ENCODE peak calls at places on chromosomes 13 and 19, in eight cellular contexts. B is H9, V is lower lobe of right lung, J is HL-60, O is RWPE2, Y is gastrocnemius medialis, P is AG04450, K is GM12865. M is an unnamed sample.
A peak's percentile ranks its signal among the peaks of the same experiment; 100 is the strongest.

GRCh38 chr13:60282708-60283107 is 114.3 kb upstream of the TDRD3 start:
- DNase-seq in B (no peak), V (no peak), J (no peak), O (no peak), Y (no peak), P (no peak), K (no peak), M (no peak)

GRCh38 chr19:40512473-40513344 is 45.9 kb downstream of the SPTBN4 start:
- DNase-seq in B (peak; percentile 67), V (no peak), J (no peak), O (no peak), Y (no peak), P (no peak), K (no peak), M (no peak)

GRCh38 chr19:11324079-11324661 is 15.3 kb downstream of the RAB3D start:
- DNase-seq in B (no peak), V (peak; percentile 89), J (peak; percentile 100), O (peak; percentile 87), Y (peak; percentile 53), P (peak; percentile 65), K (peak; percentile 90), M (no peak)

GRCh38 chr13:111215081-111216047 is 100.3 kb downstream of the ARHGEF7 start:
- DNase-seq in B (no peak), V (no peak), J (no peak), O (no peak), Y (peak; percentile 41), P (no peak), K (no peak), M (no peak)

GRCh38 chr19:43639507-43640423 is at the start of gene CADM4:
- DNase-seq in B (peak; percentile 46), V (peak; percentile 72), J (no peak), O (no peak), Y (no peak), P (no peak), K (no peak), M (peak; percentile 49)

GRCh38 chr19:29324717-29325116 is 111.8 kb upstream of the UQCRFS1 start:
- DNase-seq in B (no peak), V (no peak), J (no peak), O (no peak), Y (no peak), P (no peak), K (no peak), M (no peak)

GRCh38 chr13:109400625-109401257 is 385.6 kb downstream of the IRS2 start:
- DNase-seq in B (no peak), V (no peak), J (no peak), O (no peak), Y (no peak), P (no peak), K (no peak), M (no peak)

GRCh38 chr19:7236153-7236552 is 58.1 kb downstream of the INSR start:
- DNase-seq in B (no peak), V (no peak), J (no peak), O (no peak), Y (no peak), P (no peak), K (no peak), M (no peak)

GRCh38 chr19:29587518-29587986 is 18.5 kb upstream of the POP4 start:
- DNase-seq in B (no peak), V (no peak), J (no peak), O (no peak), Y (no peak), P (no peak), K (peak; percentile 91), M (no peak)

GRCh38 chr13:112990783-112991182 is 21.8 kb downstream of the MCF2L start:
- DNase-seq in B (peak; percentile 79), V (no peak), J (no peak), O (no peak), Y (no peak), P (no peak), K (no peak), M (no peak)

GRCh38 chr19:33300016-33300981 is 2.0 kb downstream of the CEBPA start:
- DNase-seq in B (no peak), V (no peak), J (no peak), O (peak; percentile 48), Y (no peak), P (no peak), K (no peak), M (no peak)

GRCh38 chr13:48232420-48233096 is 448 bp upstream of the ITM2B start:
- DNase-seq in B (no peak), V (no peak), J (no peak), O (peak; percentile 40), Y (no peak), P (no peak), K (no peak), M (no peak)

DNA sequence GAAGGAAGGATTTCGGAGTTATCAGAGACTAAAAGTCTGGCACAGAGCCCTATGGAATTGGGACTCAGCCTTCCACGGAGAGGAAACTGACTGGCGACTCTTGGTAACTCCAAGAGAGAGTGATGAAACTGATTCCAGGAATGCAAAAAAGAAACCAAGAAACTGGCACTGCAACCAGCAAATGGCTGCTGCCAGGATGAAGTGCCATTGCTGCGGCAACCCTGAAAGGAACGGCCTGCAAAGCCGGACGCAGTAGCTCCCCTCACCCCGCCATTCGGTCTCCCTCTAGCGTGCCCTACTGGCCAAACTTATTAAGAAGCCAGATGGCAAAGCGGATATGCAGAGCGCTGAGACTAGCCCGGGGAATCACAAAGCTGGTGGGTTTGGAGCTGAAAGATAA is 236.0 kb downstream of the PCDH9 start:
- DNase-seq in B (peak; percentile 85), V (peak; percentile 73), J (no peak), O (peak; percentile 29), Y (no peak), P (no peak), K (peak; percentile 52), M (peak; percentile 31)
- TF ChIP-seq CTCF in B (peak; percentile 85), V (peak; percentile 55), J (no peak), O (peak; percentile 38), Y (no peak), P (peak; percentile 81), K (peak; percentile 36), M (no peak)

GRCh38 chr13:99227331-99227900 is 26.8 kb downstream of the UBAC2 start:
- DNase-seq in B (no peak), V (no peak), J (no peak), O (no peak), Y (no peak), P (no peak), K (no peak), M (no peak)

GRCh38 chr13:99225078-99225477 is 24.4 kb downstream of the UBAC2 start:
- DNase-seq in B (no peak), V (no peak), J (no peak), O (no peak), Y (no peak), P (no peak), K (no peak), M (no peak)

GRCh38 chr13:99227909-99228688 is 27.4 kb downstream of the UBAC2 start:
- DNase-seq in B (no peak), V (no peak), J (peak; percentile 94), O (no peak), Y (peak; percentile 40), P (no peak), K (peak; percentile 44), M (no peak)

GRCh38 chr13:99224019-99224418 is 23.4 kb downstream of the UBAC2 start:
- DNase-seq in B (no peak), V (no peak), J (no peak), O (no peak), Y (no peak), P (no peak), K (no peak), M (no peak)

DNA sequence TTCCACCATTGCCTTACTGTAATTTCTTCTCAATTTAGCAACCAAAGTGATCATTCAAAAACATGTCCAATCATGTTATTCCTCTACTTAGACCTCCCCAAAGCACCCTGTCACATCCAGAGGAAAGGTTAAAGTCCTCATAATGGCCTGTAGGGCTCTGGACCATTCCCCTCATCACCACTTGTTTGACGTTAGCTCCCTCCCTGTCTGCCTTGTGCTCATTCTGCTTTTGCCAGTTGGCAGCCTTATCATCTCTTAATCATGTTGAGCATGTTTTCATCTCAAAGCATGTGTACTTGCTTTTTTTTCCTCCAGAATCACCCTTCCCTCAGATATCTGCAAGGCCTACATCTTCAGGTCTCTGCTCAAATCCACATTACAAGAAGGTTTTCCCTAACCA is 25.8 kb downstream of the UBAC2 start:
- DNase-seq in B (no peak), V (no peak), J (no peak), O (no peak), Y (no peak), P (no peak), K (no peak), M (no peak)
- TF ChIP-seq CTCF in B (no peak), V (no peak), J (no peak), O (no peak), Y (no peak), P (no peak), K (no peak), M (no peak)

GRCh38 chr13:66348745-66349720 is 881.1 kb downstream of the PCDH9 start:
- DNase-seq in B (no peak), V (no peak), J (no peak), O (no peak), Y (no peak), P (no peak), K (no peak), M (no peak)

GRCh38 chr13:66349945-66350344 is 880.2 kb downstream of the PCDH9 start:
- DNase-seq in B (no peak), V (no peak), J (no peak), O (no peak), Y (no peak), P (no peak), K (no peak), M (no peak)

GRCh38 chr13:66354880-66355279 is 875.3 kb downstream of the PCDH9 start:
- DNase-seq in B (no peak), V (no peak), J (no peak), O (no peak), Y (no peak), P (no peak), K (no peak), M (no peak)

GRCh38 chr13:66358564-66358963 is 871.6 kb downstream of the PCDH9 start:
- DNase-seq in B (no peak), V (no peak), J (no peak), O (no peak), Y (no peak), P (no peak), K (no peak), M (no peak)

GRCh38 chr13:66353664-66354063 is 876.5 kb downstream of the PCDH9 start:
- DNase-seq in B (no peak), V (no peak), J (no peak), O (no peak), Y (no peak), P (no peak), K (no peak), M (no peak)
- TF ChIP-seq CTCF in B (peak; percentile 15), V (no peak), J (no peak), O (no peak), Y (no peak), P (no peak), K (no peak), M (no peak)

DNA sequence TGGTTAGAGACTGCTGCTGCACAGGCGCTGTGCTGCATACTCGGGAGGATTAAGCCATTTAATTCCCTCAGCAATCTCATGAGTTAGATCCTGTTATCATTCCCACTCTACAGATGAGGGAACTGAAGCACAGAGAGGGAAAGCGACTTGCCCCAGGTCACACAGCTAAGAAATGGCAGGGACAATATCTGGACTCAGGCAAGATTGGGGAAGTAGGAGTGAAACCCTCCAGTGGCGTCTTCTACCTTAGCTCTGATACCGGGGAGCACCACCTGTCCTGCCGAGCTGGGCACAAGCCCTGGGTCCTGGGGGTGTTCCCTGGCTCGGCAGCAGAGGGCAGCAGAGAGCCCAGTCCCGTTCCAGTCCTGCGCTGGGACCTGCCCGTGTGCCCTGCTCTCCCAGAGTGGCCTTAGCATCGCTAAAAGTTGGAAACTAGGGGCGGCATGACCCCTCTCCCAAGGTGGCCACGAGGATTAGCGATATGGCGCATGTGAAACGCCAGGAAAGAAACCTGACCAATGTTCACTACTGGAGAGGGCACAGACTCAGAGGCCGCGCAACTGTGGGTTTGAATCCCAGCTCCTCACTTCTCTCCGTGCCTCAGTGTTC is 20.5 kb downstream of the CYTH2 start:
- DNase-seq in B (peak; percentile 92), V (peak; percentile 85), J (no peak), O (peak; percentile 58), Y (peak; percentile 43), P (no peak), K (peak; percentile 86), M (peak; percentile 82)
- TF ChIP-seq CTCF in B (peak; percentile 97), V (peak; percentile 94), J (peak; percentile 89), O (peak; percentile 94), Y (peak; percentile 94), P (peak; percentile 94), K (peak; percentile 98), M (peak; percentile 83)

M was measured in activated B cell treated with CpG ODN at 0.5 μM for 24 hours.